ENCODE peak calls at places on chromosome 15, in six cellular contexts. D, L, B, S, C and H are unnamed samples. For H3K36me3, the result is how much of the 10 kb centered on the place peaks cover.

GRCh38 chr15:92687183-92687582 is 31.6 kb upstream of the FAM174B start:
- DNase-seq in C (no peak), D (no peak), S (no peak), L (no peak), B (no peak), H (no peak)

GRCh38 chr15:60444289-60444912 is 34.5 kb downstream of the ICE2 start:
- DNase-seq in D (no peak), S (peak), B (no peak), L (no peak), C (no peak), H (no peak)

GRCh38 chr15:98586066-98586465 is 62.3 kb upstream of the IGF1R start:
- DNase-seq in C (no peak), S (no peak), B (no peak), D (no peak), L (no peak), H (no peak)

GRCh38 chr15:69290346-69291164 is 8.2 kb upstream of the PAQR5 start:
- DNase-seq in L (no peak), S (no peak), D (no peak), C (peak), B (no peak), H (no peak)

GRCh38 chr15:67066041-67067021 is 929 bp downstream of the SMAD3 start:
- DNase-seq in D (peak), B (no peak), L (peak), C (no peak), S (no peak), H (peak)

GRCh38 chr15:33649217-33649933 is 318.9 kb upstream of the CHRM5 start:
- DNase-seq in L (no peak), C (no peak), B (no peak), S (no peak), D (no peak), H (no peak)

GRCh38 chr15:64247906-64248541 is 85.2 kb upstream of the PPIB start:
- DNase-seq in L (no peak), S (peak), D (no peak), C (no peak), B (no peak), H (peak)

GRCh38 chr15:93037341-93038063 is 51.5 kb downstream of the RGMA start:
- DNase-seq in L (peak), B (no peak), S (peak), C (peak), D (peak), H (peak)

GRCh38 chr15:52153900-52154895 is 37.0 kb downstream of the GNB5 start:
- DNase-seq in B (no peak), L (no peak), S (no peak), D (no peak), C (no peak), H (no peak)

GRCh38 chr15:78763111-78763795 is 48.0 kb downstream of the ADAMTS7 start:
- DNase-seq in B (no peak), D (peak), C (peak), S (no peak), L (no peak), H (no peak)

GRCh38 chr15:96336643-96337353 is 6.3 kb downstream of the NR2F2 start:
- DNase-seq in B (no peak), L (no peak), C (no peak), D (no peak), S (peak), H (no peak)

GRCh38 chr15:51089699-51090098 is 5.0 kb downstream of the TNFAIP8L3 start:
- DNase-seq in S (peak), D (no peak), L (no peak), C (no peak), B (no peak), H (no peak)

GRCh38 chr15:25541228-25541627 is 102.4 kb upstream of the UBE3A start:
- DNase-seq in S (no peak), C (no peak), B (no peak), D (no peak), L (no peak), H (no peak)

GRCh38 chr15:70264014-70264492 is 166.3 kb upstream of the TLE3 start:
- DNase-seq in L (peak), D (no peak), B (no peak), S (peak), C (no peak), H (peak)

GRCh38 chr15:92654662-92655061 is 913 bp downstream of the FAM174B start:
- DNase-seq in L (no peak), S (no peak), C (no peak), B (no peak), D (no peak), H (no peak)

GRCh38 chr15:81037952-81038743 is 37.4 kb downstream of the TLNRD1 start:
- DNase-seq in S (no peak), L (no peak), D (no peak), B (no peak), C (no peak), H (no peak)

GRCh38 chr15:59169337-59169736 is 37.3 kb upstream of the LDHAL6B start:
- DNase-seq in S (peak), C (no peak), B (no peak), D (no peak), L (no peak), H (no peak)

GRCh38 chr15:29410342-29410741 is 140.7 kb upstream of the NSMCE3 start:
- DNase-seq in L (no peak), C (no peak), B (no peak), D (no peak), S (no peak), H (peak)

GRCh38 chr15:64897345-64897985 is 14.2 kb upstream of the ANKDD1A start:
- DNase-seq in B (peak), S (peak), L (peak), C (peak), D (peak), H (no peak)

GRCh38 chr15:55196011-55196410 is 730 bp downstream of the RSL24D1 start:
- DNase-seq in B (no peak), L (no peak), D (no peak), C (no peak), S (no peak), H (no peak)

GRCh38 chr15:73927003-73927475 is 777 bp downstream of the LOXL1 start:
- DNase-seq in S (no peak), D (peak), C (peak), L (no peak), B (peak), H (peak)
- H3K4me3 ChIP-seq in S (peak), D (peak), C (peak), L (peak), B (peak), H (peak)

GRCh38 chr15:48499978-48500377 is 145.5 kb downstream of the FBN1 start:
- DNase-seq in D (no peak), L (no peak), C (no peak), B (no peak), S (no peak), H (no peak)
- H3K36me3 ChIP-seq in D (under half), L (under half), C (under half), B (half or more), S (half or more), H (under half)

GRCh38 chr15:40696228-40696627 is 1.3 kb downstream of the RAD51 start:
- DNase-seq in S (no peak), D (no peak), L (no peak), C (no peak), B (no peak), H (no peak)
- H3K4me3 ChIP-seq in S (peak), D (no peak), L (no peak), C (no peak), B (no peak), H (no peak)

GRCh38 chr15:72354496-72354895 is 21.3 kb downstream of the HEXA start:
- DNase-seq in L (no peak), C (no peak), D (no peak), B (no peak), S (no peak), H (no peak)
- H3K36me3 ChIP-seq in L (half or more), C (half or more), D (under half), B (half or more), S (under half), H (under half)

DNA sequence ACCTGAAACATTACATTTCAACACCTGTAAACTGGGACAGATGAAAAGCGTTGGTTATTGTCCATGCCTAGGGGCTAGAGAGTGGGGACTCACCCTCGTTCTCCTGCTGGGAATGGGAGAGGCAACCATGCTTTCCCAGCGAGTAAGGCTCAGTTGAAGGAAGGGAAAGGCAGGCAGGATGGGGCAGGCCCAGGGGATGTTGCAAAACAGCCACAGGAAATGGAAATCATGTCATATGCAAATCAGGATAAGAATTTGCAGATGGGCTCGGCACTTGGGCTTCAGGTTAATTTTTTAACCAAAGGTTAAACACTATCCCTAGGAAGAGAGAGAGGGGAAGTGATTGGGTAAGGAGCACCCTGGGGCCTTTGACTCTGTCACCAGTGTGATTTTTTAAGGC is 14.5 kb upstream of the PLA2G4E start:
- DNase-seq in C (no peak), D (no peak), L (no peak), S (no peak), B (no peak), H (peak)
- H3K4me3 ChIP-seq in C (no peak), D (no peak), L (no peak), S (no peak), B (no peak), H (no peak)

GRCh38 chr15:85120351-85121113 is 138.9 kb downstream of the PDE8A start:
- DNase-seq in D (no peak), L (no peak), B (no peak), C (no peak), S (no peak), H (no peak)
- H3K36me3 ChIP-seq in D (under half), L (under half), B (half or more), C (half or more), S (under half), H (under half)